ENCODE peak calls at places on chromosome 12, in seven cellular contexts. C is activated CD8-positive, alpha-beta memory T cell treated with anti-CD3 and anti-CD28 coated beads for 4 hours; A is tibial nerve; E is nucleus accumbens; K is DMS79; R is NCI-H1092; G is astrocyte of the spinal cord. Y is an unnamed sample.
A peak's percentile ranks its signal among the peaks of the same experiment; 100 is the strongest.

GRCh38 chr12:49482095-49483051 is 56.5 kb upstream of the KCNH3 start:
- DNase-seq in C (no peak), R (no peak), K (peak; percentile 9), E (no peak), A (no peak), G (no peak), Y (no peak)

GRCh38 chr12:95766356-95767019 is 24.1 kb downstream of the NTN4 start:
- DNase-seq in R (no peak), G (no peak), K (no peak), E (no peak), A (no peak), C (no peak), Y (no peak)

GRCh38 chr12:6451348-6452244 is at the start of gene TAPBPL:
- DNase-seq in R (peak; percentile 89), A (peak; percentile 80), K (peak; percentile 97), C (peak; percentile 69), G (peak; percentile 76), E (peak; percentile 86), Y (peak; percentile 97)

GRCh38 chr12:96985515-96986362 is 78.7 kb downstream of the NEDD1 start:
- DNase-seq in A (no peak), R (peak; percentile 66), K (peak; percentile 36), G (no peak), C (no peak), E (no peak), Y (peak; percentile 80)

GRCh38 chr12:3453947-3454675 is 36.9 kb upstream of the PRMT8 start:
- DNase-seq in R (no peak), K (no peak), A (no peak), C (no peak), G (peak; percentile 81), E (no peak), Y (no peak)

GRCh38 chr12:88539893-88540292 is 40.4 kb downstream of the KITLG start:
- DNase-seq in K (no peak), R (no peak), C (no peak), A (no peak), E (no peak), G (no peak), Y (no peak)

GRCh38 chr12:69985656-69986055 is 160.6 kb downstream of the MYRFL start:
- DNase-seq in G (no peak), C (no peak), K (no peak), R (no peak), A (no peak), E (no peak), Y (no peak)

GRCh38 chr12:188910-189621 is 24.9 kb downstream of the SLC6A12 start:
- DNase-seq in R (peak; percentile 52), C (no peak), K (no peak), E (peak; percentile 52), G (peak; percentile 39), A (no peak), Y (no peak)

Y was measured in esophagus muscularis mucosa.